ENCODE peak calls at places on chromosome 7, in six cellular contexts. Y is GM10248; I is stimulated activated naive CD4-positive, alpha-beta T cell; C is Calu3; O is cardiac fibroblast; P is left lung. W is an unnamed sample.

GRCh38 chr7:81669476-81670105 is 100.3 kb downstream of the HGF start:
- DNase-seq in O (no peak), I (no peak), P (no peak), C (no peak), Y (no peak), W (no peak)

GRCh38 chr7:64878684-64879083 is 24.4 kb upstream of the ZNF273 start:
- DNase-seq in P (no peak), O (no peak), I (no peak), Y (no peak), C (no peak), W (no peak)

GRCh38 chr7:916291-916941 is 38.1 kb downstream of the ADAP1 start:
- DNase-seq in O (no peak), Y (no peak), C (peak), I (no peak), P (no peak), W (peak)

GRCh38 chr7:26696978-26697377 is 167.4 kb downstream of the SKAP2 start:
- DNase-seq in C (no peak), I (no peak), Y (no peak), P (no peak), O (no peak), W (no peak)

GRCh38 chr7:48402721-48403120 is 231.5 kb downstream of the ABCA13 start:
- DNase-seq in O (no peak), C (no peak), P (no peak), I (no peak), Y (no peak), W (no peak)

GRCh38 chr7:132654150-132654549 is 77.9 kb upstream of the PLXNA4 start:
- DNase-seq in P (no peak), Y (peak), O (peak), I (no peak), C (no peak), W (no peak)

GRCh38 chr7:131745645-131746248 is 189.3 kb upstream of the PODXL start:
- DNase-seq in C (peak), O (peak), P (peak), Y (no peak), I (no peak), W (no peak)

GRCh38 chr7:68321076-68321639 is 1277.1 kb upstream of the AUTS2 start:
- DNase-seq in C (no peak), Y (no peak), I (no peak), P (no peak), O (no peak), W (peak)

W was measured in RWPE2.